ENCODE peak calls at places on chromosome 6, in eight cellular contexts. X, W, U, Z, F, M, V and K are unnamed samples.
A peak's percentile ranks its signal among the peaks of the same experiment; 100 is the strongest.

GRCh38 chr6:78598966-78599365 is 268.4 kb upstream of the IRAK1BP1 start:
- DNase-seq in X (no peak), W (no peak), U (no peak), Z (peak; percentile 86), F (no peak), M (no peak), V (no peak), K (no peak)

GRCh38 chr6:70124443-70124842 is 178.4 kb downstream of the COL9A1 start:
- DNase-seq in X (no peak), W (no peak), U (no peak), Z (no peak), F (no peak), M (no peak), V (no peak), K (no peak)

GRCh38 chr6:47701374-47701773 is 3.0 kb downstream of the ADGRF4 start:
- DNase-seq in X (no peak), W (no peak), U (no peak), Z (no peak), F (no peak), M (no peak), V (no peak), K (no peak)

GRCh38 chr6:20686142-20686541 is 151.9 kb downstream of the CDKAL1 start:
- DNase-seq in X (no peak), W (no peak), U (no peak), Z (no peak), F (no peak), M (no peak), V (no peak), K (no peak)

GRCh38 chr6:21987501-21987957 is 309.3 kb downstream of the PRL start:
- DNase-seq in X (peak; percentile 53), W (no peak), U (peak; percentile 43), Z (peak; percentile 75), F (no peak), M (peak; percentile 81), V (peak; percentile 42), K (no peak)

GRCh38 chr6:136701011-136701410 is 91.3 kb downstream of the MAP3K5 start:
- DNase-seq in X (no peak), W (no peak), U (no peak), Z (no peak), F (no peak), M (no peak), V (no peak), K (no peak)

GRCh38 chr6:140912686-140913085 is 1220.0 kb upstream of the GJE1 start:
- DNase-seq in X (no peak), W (no peak), U (no peak), Z (no peak), F (no peak), M (no peak), V (no peak), K (no peak)

GRCh38 chr6:30844118-30844535 is 40.2 kb upstream of the DDR1 start:
- DNase-seq in X (no peak), W (no peak), U (no peak), Z (peak; percentile 53), F (no peak), M (no peak), V (no peak), K (no peak)

GRCh38 chr6:155093430-155093829 is 98.3 kb downstream of the TIAM2 start:
- DNase-seq in X (no peak), W (no peak), U (no peak), Z (no peak), F (peak; percentile 45), M (peak; percentile 4), V (no peak), K (peak; percentile 4)

GRCh38 chr6:37934276-37934675 is 114.7 kb downstream of the ZFAND3 start:
- DNase-seq in X (no peak), W (no peak), U (no peak), Z (peak; percentile 50), F (no peak), M (no peak), V (no peak), K (no peak)

GRCh38 chr6:121531658-121532167 is 96.3 kb downstream of the GJA1 start:
- DNase-seq in X (no peak), W (no peak), U (no peak), Z (no peak), F (no peak), M (no peak), V (no peak), K (no peak)

GRCh38 chr6:28589234-28589951 is 63.7 kb downstream of the GPX5 start:
- DNase-seq in X (no peak), W (no peak), U (no peak), Z (peak; percentile 87), F (peak; percentile 19), M (peak; percentile 49), V (peak; percentile 30), K (no peak)

GRCh38 chr6:43963203-43963602 is 164.0 kb downstream of the MRPL14 start:
- DNase-seq in X (no peak), W (no peak), U (no peak), Z (no peak), F (no peak), M (no peak), V (no peak), K (no peak)

GRCh38 chr6:163530406-163530805 is 115.9 kb downstream of the QKI start:
- DNase-seq in X (no peak), W (no peak), U (no peak), Z (peak; percentile 44), F (no peak), M (no peak), V (no peak), K (no peak)

GRCh38 chr6:63573140-63573898 is 1.0 kb downstream of the LOC128125822 start:
- DNase-seq in X (peak; percentile 76), W (peak; percentile 60), U (peak; percentile 72), Z (peak; percentile 86), F (peak; percentile 75), M (peak; percentile 95), V (peak; percentile 94), K (peak; percentile 60)

GRCh38 chr6:38091626-38092025 is 272.1 kb downstream of the ZFAND3 start:
- DNase-seq in X (no peak), W (no peak), U (no peak), Z (no peak), F (no peak), M (no peak), V (no peak), K (no peak)

GRCh38 chr6:143745160-143746133 is 67.7 kb downstream of the PHACTR2 start:
- DNase-seq in X (no peak), W (no peak), U (no peak), Z (peak; percentile 43), F (no peak), M (peak; percentile 79), V (peak; percentile 25), K (no peak)

GRCh38 chr6:37513155-37513554 is 13.5 kb upstream of the CCDC167 start:
- DNase-seq in X (no peak), W (no peak), U (no peak), Z (no peak), F (no peak), M (no peak), V (no peak), K (no peak)

GRCh38 chr6:43992783-43993505 is 134.3 kb downstream of the MRPL14 start:
- DNase-seq in X (peak; percentile 72), W (no peak), U (peak; percentile 65), Z (no peak), F (no peak), M (no peak), V (peak; percentile 90), K (no peak)

DNA sequence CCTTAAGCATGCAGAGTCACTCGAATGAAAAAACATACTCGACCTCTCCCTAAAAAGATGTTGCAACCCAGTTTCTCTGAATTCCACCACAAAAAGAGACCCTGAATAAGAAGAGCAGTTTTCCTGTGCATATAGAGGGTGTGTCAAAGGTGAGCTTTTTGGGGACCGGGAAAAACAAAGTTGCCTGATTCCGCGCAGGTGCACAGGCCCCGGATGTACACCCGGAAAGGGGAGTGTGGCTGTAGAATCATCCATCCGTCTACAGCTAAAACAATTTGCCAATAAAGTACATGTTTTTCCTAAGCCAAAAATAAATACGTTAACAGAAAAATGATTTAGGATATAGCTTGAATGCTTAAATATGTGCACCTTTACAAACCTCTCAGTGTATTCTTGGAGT is 41.2 kb upstream of the IRF4 start:
- DNase-seq in X (no peak), W (no peak), U (no peak), Z (no peak), F (no peak), M (no peak), V (no peak), K (no peak)
- H3K9me3 ChIP-seq in X (no peaks in the 10 kb centered on the region), W (no peaks in the 10 kb centered on the region), U (no peaks in the 10 kb centered on the region), Z (no peaks in the 10 kb centered on the region), F (no peaks in the 10 kb centered on the region), M (peaks cover 15% of the 10 kb centered on the region), V (no peaks in the 10 kb centered on the region), K (no peaks in the 10 kb centered on the region)

GRCh38 chr6:3913077-3913957 is 64.1 kb downstream of the FAM50B start:
- DNase-seq in X (no peak), W (no peak), U (no peak), Z (peak; percentile 97), F (no peak), M (peak; percentile 18), V (peak; percentile 64), K (no peak)
- H3K9me3 ChIP-seq in X (no peaks in the 10 kb centered on the region), W (no peaks in the 10 kb centered on the region), U (no peaks in the 10 kb centered on the region), Z (no peaks in the 10 kb centered on the region), F (no peaks in the 10 kb centered on the region), M (no peaks in the 10 kb centered on the region), V (no peaks in the 10 kb centered on the region), K (no peaks in the 10 kb centered on the region)

GRCh38 chr6:169934699-169935347 is 183.4 kb downstream of the ERMARD start:
- DNase-seq in X (no peak), W (no peak), U (no peak), Z (no peak), F (no peak), M (no peak), V (no peak), K (no peak)
- H3K9me3 ChIP-seq in X (no peaks in the 10 kb centered on the region), W (no peaks in the 10 kb centered on the region), U (no peaks in the 10 kb centered on the region), Z (no peaks in the 10 kb centered on the region), F (no peaks in the 10 kb centered on the region), M (no peaks in the 10 kb centered on the region), V (no peaks in the 10 kb centered on the region), K (no peaks in the 10 kb centered on the region)

GRCh38 chr6:99607416-99608036 is 893 bp downstream of the PRDM13 start:
- DNase-seq in X (no peak), W (no peak), U (no peak), Z (no peak), F (no peak), M (no peak), V (no peak), K (no peak)
- H3K9me3 ChIP-seq in X (no peaks in the 10 kb centered on the region), W (peaks cover 20% of the 10 kb centered on the region), U (no peaks in the 10 kb centered on the region), Z (no peaks in the 10 kb centered on the region), F (no peaks in the 10 kb centered on the region), M (no peaks in the 10 kb centered on the region), V (no peaks in the 10 kb centered on the region), K (peaks cover 13% of the 10 kb centered on the region)